ENCODE peak calls at places on chromosomes 11 and 22, in eight cellular contexts. O is stimulated activated CD8-positive, alpha-beta memory T cell treated with anti-CD3 and anti-CD28 coated beads, Interleukin-12 subunit alpha, Interleukin-12 subunit beta, amount 100 ng/mL, for 1 hour; Z is NCI-H748 treated with DMSO at 0.1 percent for 48 hours; P is pulmonary artery endothelial cell; Q is activated CD4-positive, alpha-beta T cell treated with anti-CD3 and anti-CD28 coated beads, Interleukin-2, amount 50 U/mL, for 4 hours; N is NCI-H460; H is astrocyte of the spinal cord; Y is foreskin fibroblast. U is an unnamed sample.

GRCh38 chr11:122045181-122045586 is 70.8 kb downstream of the BLID start:
- DNase-seq in O (no peak), Z (no peak), P (peak; percentile 89), Q (no peak), N (no peak), H (peak; percentile 43), Y (peak; percentile 78), U (no peak)

GRCh38 chr11:8206251-8207079 is 37.6 kb upstream of the RIC3 start:
- DNase-seq in O (no peak), Z (peak; percentile 43), P (peak; percentile 77), Q (no peak), N (no peak), H (no peak), Y (no peak), U (no peak)

GRCh38 chr11:111408789-111409727 is 30.0 kb upstream of the POU2AF1 start:
- DNase-seq in O (no peak), Z (no peak), P (no peak), Q (no peak), N (no peak), H (peak; percentile 69), Y (no peak), U (no peak)

GRCh38 chr22:49046546-49047305 is 780.9 kb downstream of the BRD1 start:
- DNase-seq in O (no peak), Z (peak; percentile 65), P (no peak), Q (no peak), N (peak; percentile 23), H (no peak), Y (no peak), U (peak; percentile 72)

GRCh38 chr22:18066181-18066859 is 11.5 kb upstream of the PEX26 start:
- DNase-seq in O (no peak), Z (no peak), P (no peak), Q (no peak), N (no peak), H (no peak), Y (no peak), U (no peak)

GRCh38 chr22:27462190-27462589 is 339.4 kb downstream of the MN1 start:
- DNase-seq in O (no peak), Z (peak; percentile 34), P (no peak), Q (no peak), N (no peak), H (peak; percentile 24), Y (no peak), U (peak; percentile 59)

GRCh38 chr11:119431523-119431922 is 8.6 kb upstream of the THY1 start:
- DNase-seq in O (no peak), Z (no peak), P (no peak), Q (no peak), N (no peak), H (no peak), Y (no peak), U (no peak)

GRCh38 chr11:64869571-64870175 is 8.7 kb downstream of the EHD1 start:
- DNase-seq in O (no peak), Z (no peak), P (no peak), Q (no peak), N (no peak), H (no peak), Y (no peak), U (peak; percentile 62)

GRCh38 chr22:37401401-37401859 is 25.8 kb downstream of the ELFN2 start:
- DNase-seq in O (no peak), Z (no peak), P (no peak), Q (no peak), N (no peak), H (peak; percentile 63), Y (no peak), U (peak; percentile 68)

GRCh38 chr11:107924306-107924705 is 3.9 kb upstream of the RAB39A start:
- DNase-seq in O (no peak), Z (no peak), P (no peak), Q (no peak), N (no peak), H (no peak), Y (no peak), U (no peak)

GRCh38 chr22:37611202-37611601 is 2.6 kb downstream of the GGA1 start:
- DNase-seq in O (no peak), Z (no peak), P (no peak), Q (no peak), N (no peak), H (no peak), Y (no peak), U (no peak)

GRCh38 chr11:63916837-63917684 is at the start of gene RCOR2:
- DNase-seq in O (peak; percentile 30), Z (peak; percentile 42), P (peak; percentile 37), Q (peak; percentile 58), N (peak; percentile 64), H (peak; percentile 76), Y (peak; percentile 90), U (peak; percentile 93)

GRCh38 chr11:119324124-119324665 is 7.3 kb upstream of the MCAM start:
- DNase-seq in O (no peak), Z (no peak), P (no peak), Q (no peak), N (no peak), H (no peak), Y (no peak), U (no peak)

U was measured in HAP-1.